ENCODE peak calls at places on chromosomes 16 and 17, in seven cellular contexts. One of them, this sample, is unnamed.

GRCh38 chr17:66654341-66654740 is 180.6 kb upstream of the CACNG5 start:
- DNase-seq in SJCRH30: no peak
- DNase-seq in Peyer's patch: no peak
- DNase-seq in choroid plexus epithelial cell: peak; percentile 76
- DNase-seq in AG09309: peak; percentile 27
- DNase-seq in GM23248: peak; percentile 48
- DNase-seq in mesenchymal stem cell: peak; percentile 51
- DNase-seq in this sample: peak; percentile 84

GRCh38 chr16:23562505-23562904 is 5.0 kb downstream of the UBFD1 start:
- DNase-seq in SJCRH30: no peak
- DNase-seq in Peyer's patch: no peak
- DNase-seq in choroid plexus epithelial cell: no peak
- DNase-seq in AG09309: no peak
- DNase-seq in GM23248: no peak
- DNase-seq in mesenchymal stem cell: no peak
- DNase-seq in this sample: no peak

GRCh38 chr16:12086861-12087260 is 110.3 kb downstream of the SNX29 start:
- DNase-seq in SJCRH30: no peak
- DNase-seq in Peyer's patch: no peak
- DNase-seq in choroid plexus epithelial cell: peak; percentile 18
- DNase-seq in AG09309: no peak
- DNase-seq in GM23248: no peak
- DNase-seq in mesenchymal stem cell: no peak
- DNase-seq in this sample: no peak

GRCh38 chr17:17181666-17182600 is 24.2 kb downstream of the PLD6 start:
- DNase-seq in SJCRH30: no peak
- DNase-seq in Peyer's patch: peak; percentile 59
- DNase-seq in choroid plexus epithelial cell: no peak
- DNase-seq in AG09309: no peak
- DNase-seq in GM23248: no peak
- DNase-seq in mesenchymal stem cell: no peak
- DNase-seq in this sample: no peak

GRCh38 chr16:25151996-25152395 is 40.5 kb downstream of the LCMT1 start:
- DNase-seq in SJCRH30: peak; percentile 40
- DNase-seq in Peyer's patch: no peak
- DNase-seq in choroid plexus epithelial cell: peak; percentile 51
- DNase-seq in AG09309: peak; percentile 55
- DNase-seq in GM23248: peak; percentile 81
- DNase-seq in mesenchymal stem cell: peak; percentile 22
- DNase-seq in this sample: peak; percentile 91

GRCh38 chr16:27267037-27267677 is 1.4 kb downstream of the NSMCE1 start:
- DNase-seq in SJCRH30: no peak
- DNase-seq in Peyer's patch: peak; percentile 21
- DNase-seq in choroid plexus epithelial cell: no peak
- DNase-seq in AG09309: no peak
- DNase-seq in GM23248: no peak
- DNase-seq in mesenchymal stem cell: no peak
- DNase-seq in this sample: no peak

GRCh38 chr17:38701504-38702165 is 3.4 kb upstream of the MLLT6 start:
- DNase-seq in SJCRH30: peak; percentile 33
- DNase-seq in Peyer's patch: peak; percentile 64
- DNase-seq in choroid plexus epithelial cell: peak; percentile 28
- DNase-seq in AG09309: no peak
- DNase-seq in GM23248: peak; percentile 64
- DNase-seq in mesenchymal stem cell: peak; percentile 79
- DNase-seq in this sample: peak; percentile 33

GRCh38 chr16:19073863-19074262 is 6.4 kb downstream of the COQ7 start:
- DNase-seq in SJCRH30: no peak
- DNase-seq in Peyer's patch: no peak
- DNase-seq in choroid plexus epithelial cell: no peak
- DNase-seq in AG09309: no peak
- DNase-seq in GM23248: no peak
- DNase-seq in mesenchymal stem cell: no peak
- DNase-seq in this sample: no peak

GRCh38 chr17:44466339-44466738 is 36.9 kb downstream of the GPATCH8 start:
- DNase-seq in SJCRH30: no peak
- DNase-seq in Peyer's patch: no peak
- DNase-seq in choroid plexus epithelial cell: no peak
- DNase-seq in AG09309: no peak
- DNase-seq in GM23248: no peak
- DNase-seq in mesenchymal stem cell: no peak
- DNase-seq in this sample: no peak

GRCh38 chr17:2023692-2024571 is 1.2 kb downstream of the RTN4RL1 start:
- DNase-seq in SJCRH30: peak; percentile 57
- DNase-seq in Peyer's patch: peak; percentile 64
- DNase-seq in choroid plexus epithelial cell: peak; percentile 68
- DNase-seq in AG09309: no peak
- DNase-seq in GM23248: peak; percentile 58
- DNase-seq in mesenchymal stem cell: peak; percentile 43
- DNase-seq in this sample: peak; percentile 51

GRCh38 chr17:82338858-82339633 is 5.5 kb upstream of the SECTM1 start:
- DNase-seq in SJCRH30: peak; percentile 94
- DNase-seq in Peyer's patch: peak; percentile 81
- DNase-seq in choroid plexus epithelial cell: peak; percentile 73
- DNase-seq in AG09309: peak; percentile 40
- DNase-seq in GM23248: peak; percentile 86
- DNase-seq in mesenchymal stem cell: peak; percentile 74
- DNase-seq in this sample: peak; percentile 75

GRCh38 chr16:15970202-15970601 is 20.8 kb downstream of the ABCC1 start:
- DNase-seq in SJCRH30: no peak
- DNase-seq in Peyer's patch: no peak
- DNase-seq in choroid plexus epithelial cell: no peak
- DNase-seq in AG09309: no peak
- DNase-seq in GM23248: no peak
- DNase-seq in mesenchymal stem cell: peak; percentile 47
- DNase-seq in this sample: no peak

GRCh38 chr16:68113765-68114240 is 28.6 kb downstream of the NFATC3 start:
- DNase-seq in SJCRH30: no peak
- DNase-seq in Peyer's patch: no peak
- DNase-seq in choroid plexus epithelial cell: no peak
- DNase-seq in AG09309: no peak
- DNase-seq in GM23248: no peak
- DNase-seq in mesenchymal stem cell: no peak
- DNase-seq in this sample: no peak

GRCh38 chr17:14755002-14755401 is 454.1 kb downstream of the HS3ST3B1 start:
- DNase-seq in SJCRH30: no peak
- DNase-seq in Peyer's patch: no peak
- DNase-seq in choroid plexus epithelial cell: no peak
- DNase-seq in AG09309: peak; percentile 48
- DNase-seq in GM23248: no peak
- DNase-seq in mesenchymal stem cell: peak; percentile 49
- DNase-seq in this sample: peak; percentile 55

GRCh38 chr17:31369266-31369665 is 22.2 kb upstream of the RAB11FIP4 start:
- DNase-seq in SJCRH30: peak; percentile 63
- DNase-seq in Peyer's patch: no peak
- DNase-seq in choroid plexus epithelial cell: peak; percentile 74
- DNase-seq in AG09309: no peak
- DNase-seq in GM23248: no peak
- DNase-seq in mesenchymal stem cell: peak; percentile 36
- DNase-seq in this sample: peak; percentile 29

GRCh38 chr16:56614549-56614991 is 6.2 kb downstream of the MT2A start:
- DNase-seq in SJCRH30: no peak
- DNase-seq in Peyer's patch: no peak
- DNase-seq in choroid plexus epithelial cell: peak; percentile 68
- DNase-seq in AG09309: no peak
- DNase-seq in GM23248: peak; percentile 74
- DNase-seq in mesenchymal stem cell: peak; percentile 29
- DNase-seq in this sample: peak; percentile 67

GRCh38 chr17:80070375-80071115 is 30.8 kb upstream of the GAA start:
- DNase-seq in SJCRH30: no peak
- DNase-seq in Peyer's patch: no peak
- DNase-seq in choroid plexus epithelial cell: no peak
- DNase-seq in AG09309: no peak
- DNase-seq in GM23248: peak; percentile 39
- DNase-seq in mesenchymal stem cell: no peak
- DNase-seq in this sample: no peak

GRCh38 chr16:7345423-7345822 is 12.8 kb downstream of the RBFOX1 start:
- DNase-seq in SJCRH30: peak; percentile 55
- DNase-seq in Peyer's patch: no peak
- DNase-seq in choroid plexus epithelial cell: no peak
- DNase-seq in AG09309: no peak
- DNase-seq in GM23248: no peak
- DNase-seq in mesenchymal stem cell: no peak
- DNase-seq in this sample: no peak

GRCh38 chr16:49528035-49528434 is 154.4 kb downstream of the C16orf78 start:
- DNase-seq in SJCRH30: no peak
- DNase-seq in Peyer's patch: no peak
- DNase-seq in choroid plexus epithelial cell: peak; percentile 56
- DNase-seq in AG09309: no peak
- DNase-seq in GM23248: peak; percentile 75
- DNase-seq in mesenchymal stem cell: peak; percentile 23
- DNase-seq in this sample: peak; percentile 18

GRCh38 chr17:27631897-27632725 is 1.1 kb downstream of the LGALS9 start:
- DNase-seq in SJCRH30: no peak
- DNase-seq in Peyer's patch: no peak
- DNase-seq in choroid plexus epithelial cell: no peak
- DNase-seq in AG09309: no peak
- DNase-seq in GM23248: no peak
- DNase-seq in mesenchymal stem cell: no peak
- DNase-seq in this sample: no peak

GRCh38 chr17:27630607-27631408 is at the start of gene LGALS9:
- DNase-seq in SJCRH30: no peak
- DNase-seq in Peyer's patch: peak; percentile 79
- DNase-seq in choroid plexus epithelial cell: peak; percentile 24
- DNase-seq in AG09309: no peak
- DNase-seq in GM23248: peak; percentile 57
- DNase-seq in mesenchymal stem cell: peak; percentile 19
- DNase-seq in this sample: no peak

GRCh38 chr17:27634026-27634335 is 3.0 kb downstream of the LGALS9 start:
- DNase-seq in SJCRH30: no peak
- DNase-seq in Peyer's patch: no peak
- DNase-seq in choroid plexus epithelial cell: no peak
- DNase-seq in AG09309: no peak
- DNase-seq in GM23248: no peak
- DNase-seq in mesenchymal stem cell: no peak
- DNase-seq in this sample: no peak

GRCh38 chr17:27633312-27634025 is 2.5 kb downstream of the LGALS9 start:
- DNase-seq in SJCRH30: no peak
- DNase-seq in Peyer's patch: no peak
- DNase-seq in choroid plexus epithelial cell: peak; percentile 18
- DNase-seq in AG09309: no peak
- DNase-seq in GM23248: no peak
- DNase-seq in mesenchymal stem cell: peak; percentile 30
- DNase-seq in this sample: peak; percentile 44

DNA sequence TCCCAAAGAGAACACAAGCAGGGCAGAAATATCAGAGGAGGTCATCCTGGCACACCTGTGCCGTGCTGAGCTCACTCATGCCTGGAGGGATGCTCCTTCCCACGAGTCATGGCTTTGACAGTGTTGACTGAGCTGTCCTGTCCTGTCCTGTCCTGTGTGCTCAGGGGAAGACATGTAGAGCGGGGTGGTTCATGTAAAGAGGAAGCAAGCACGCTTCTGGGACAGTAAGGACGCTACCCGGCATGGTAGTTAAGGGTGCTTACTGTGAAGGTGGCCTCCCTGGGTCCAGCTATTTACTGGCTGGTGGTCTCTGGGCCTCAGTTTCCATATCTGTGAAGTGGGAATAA is 394 bp downstream of the LGALS9 start:
- DNase-seq in SJCRH30: no peak
- DNase-seq in Peyer's patch: peak; percentile 60
- DNase-seq in choroid plexus epithelial cell: no peak
- DNase-seq in AG09309: no peak
- DNase-seq in GM23248: no peak
- DNase-seq in mesenchymal stem cell: no peak
- DNase-seq in this sample: no peak
- H3K4me3 ChIP-seq in SJCRH30: no peak overlapping the region
- H3K4me3 ChIP-seq in Peyer's patch: peak overlapping the region; percentile 60
- H3K4me3 ChIP-seq in choroid plexus epithelial cell: peak overlapping the region; percentile 9
- H3K4me3 ChIP-seq in AG09309: no peak overlapping the region
- H3K4me3 ChIP-seq in GM23248: peak overlapping the region; percentile 40
- H3K4me3 ChIP-seq in mesenchymal stem cell: no peak overlapping the region
- H3K4me3 ChIP-seq in this sample: no peak overlapping the region

DNA sequence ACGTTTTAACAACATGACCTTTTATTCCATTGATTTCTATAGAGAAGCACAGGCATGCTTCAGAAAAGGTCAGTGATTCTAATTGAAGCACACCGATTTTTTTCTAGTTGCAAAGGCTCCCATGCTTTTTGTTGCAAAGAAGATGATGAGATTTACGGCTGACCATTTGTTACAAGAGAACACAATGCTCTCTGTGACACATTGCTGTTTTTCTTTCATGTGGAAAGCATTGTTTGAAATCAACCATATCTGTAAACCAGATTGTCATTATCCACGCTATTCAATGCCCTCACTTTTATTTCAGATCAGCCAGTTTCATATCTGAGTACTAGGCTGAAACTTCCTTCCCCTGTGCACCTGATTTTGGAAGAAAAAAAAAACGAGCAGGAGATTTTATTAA is 99.9 kb downstream of the NLK start:
- DNase-seq in SJCRH30: no peak
- DNase-seq in Peyer's patch: no peak
- DNase-seq in choroid plexus epithelial cell: no peak
- DNase-seq in AG09309: no peak
- DNase-seq in GM23248: no peak
- DNase-seq in mesenchymal stem cell: no peak
- DNase-seq in this sample: no peak
- H3K4me3 ChIP-seq in SJCRH30: no peak overlapping the region
- H3K4me3 ChIP-seq in Peyer's patch: no peak overlapping the region
- H3K4me3 ChIP-seq in choroid plexus epithelial cell: no peak overlapping the region
- H3K4me3 ChIP-seq in AG09309: no peak overlapping the region
- H3K4me3 ChIP-seq in GM23248: no peak overlapping the region
- H3K4me3 ChIP-seq in mesenchymal stem cell: no peak overlapping the region
- H3K4me3 ChIP-seq in this sample: no peak overlapping the region

DNA sequence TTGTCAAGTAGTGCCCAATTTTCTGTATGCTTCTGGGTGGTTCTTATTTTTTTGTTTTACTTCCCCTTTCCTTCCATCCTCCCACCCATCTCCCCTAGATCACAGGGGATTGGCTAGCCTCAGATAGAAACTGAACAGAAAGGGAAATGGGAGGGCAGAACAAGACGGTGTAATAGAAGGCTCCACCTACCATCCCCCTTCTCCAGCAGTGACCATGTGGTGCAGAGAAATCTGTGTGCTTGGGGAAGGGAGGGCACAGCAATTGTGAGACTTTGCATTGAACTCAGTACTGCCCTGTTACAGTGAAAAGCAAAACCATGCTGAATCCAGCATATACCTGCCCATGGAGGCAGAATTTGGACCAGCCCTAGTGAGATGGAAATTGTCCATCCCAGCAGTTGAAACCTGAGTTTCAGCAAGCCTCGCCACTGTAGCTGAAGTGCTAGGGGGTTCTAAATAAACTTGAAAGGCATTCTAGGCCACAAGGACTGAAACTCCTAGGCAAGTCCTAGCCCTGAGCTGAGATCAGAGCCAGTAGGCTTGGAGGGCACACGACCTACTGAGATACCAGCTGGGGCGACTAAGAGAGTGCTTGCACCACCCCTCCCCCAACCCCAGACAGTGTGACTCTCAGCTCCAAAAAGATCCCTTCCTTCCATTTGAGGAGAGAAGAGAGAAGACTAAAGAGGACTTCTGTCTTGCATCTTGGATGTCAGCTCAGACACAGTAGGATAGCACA is 5.2 kb downstream of the SLFN11 start:
- DNase-seq in SJCRH30: no peak
- DNase-seq in Peyer's patch: peak; percentile 66
- DNase-seq in choroid plexus epithelial cell: peak; percentile 56
- DNase-seq in AG09309: no peak
- DNase-seq in GM23248: no peak
- DNase-seq in mesenchymal stem cell: no peak
- DNase-seq in this sample: peak; percentile 20
- H3K4me3 ChIP-seq in SJCRH30: no peak overlapping the region
- H3K4me3 ChIP-seq in Peyer's patch: no peak overlapping the region
- H3K4me3 ChIP-seq in choroid plexus epithelial cell: no peak overlapping the region
- H3K4me3 ChIP-seq in AG09309: no peak overlapping the region
- H3K4me3 ChIP-seq in GM23248: no peak overlapping the region
- H3K4me3 ChIP-seq in mesenchymal stem cell: no peak overlapping the region
- H3K4me3 ChIP-seq in this sample: no peak overlapping the region

GRCh38 chr17:40817103-40817682 is 5.2 kb downstream of the KRT10 start:
- DNase-seq in SJCRH30: no peak
- DNase-seq in Peyer's patch: no peak
- DNase-seq in choroid plexus epithelial cell: no peak
- DNase-seq in AG09309: no peak
- DNase-seq in GM23248: no peak
- DNase-seq in mesenchymal stem cell: no peak
- DNase-seq in this sample: no peak
- H3K4me3 ChIP-seq in SJCRH30: no peak overlapping the region
- H3K4me3 ChIP-seq in Peyer's patch: no peak overlapping the region
- H3K4me3 ChIP-seq in choroid plexus epithelial cell: no peak overlapping the region
- H3K4me3 ChIP-seq in AG09309: no peak overlapping the region
- H3K4me3 ChIP-seq in GM23248: peak overlapping the region; percentile 95
- H3K4me3 ChIP-seq in mesenchymal stem cell: no peak overlapping the region
- H3K4me3 ChIP-seq in this sample: no peak overlapping the region